ENCODE peak calls at places on chromosomes 6 and 20, in four cellular contexts. Q is GM23248, O is body of pancreas, K is neuronal stem cell. E is an unnamed sample.

GRCh38 chr6:15474196-15474595 is 188.6 kb downstream of the DTNBP1 start:
- DNase-seq in Q (peak; percentile 90), O (no peak), K (no peak), E (no peak)

GRCh38 chr6:57102976-57103375 is 13.0 kb downstream of the ZNF451 start:
- DNase-seq in Q (no peak), O (no peak), K (no peak), E (no peak)

GRCh38 chr20:48632825-48633619 is 194.8 kb downstream of the PREX1 start:
- DNase-seq in Q (no peak), O (no peak), K (no peak), E (no peak)

GRCh38 chr20:21124190-21124589 is 1.7 kb upstream of the KIZ start:
- DNase-seq in Q (no peak), O (no peak), K (no peak), E (no peak)

GRCh38 chr20:41696428-41696827 is 78.3 kb upstream of the CHD6 start:
- DNase-seq in Q (peak; percentile 36), O (no peak), K (no peak), E (no peak)

GRCh38 chr6:148745926-148746325 is 904 bp upstream of the UST start:
- DNase-seq in Q (peak; percentile 55), O (peak; percentile 47), K (no peak), E (no peak)

GRCh38 chr6:168198302-168199180 is 119.5 kb upstream of the FRMD1 start:
- DNase-seq in Q (no peak), O (no peak), K (no peak), E (no peak)

GRCh38 chr6:41462980-41463930 is 82.9 kb upstream of the FOXP4 start:
- DNase-seq in Q (peak; percentile 43), O (peak; percentile 79), K (no peak), E (peak; percentile 91)

GRCh38 chr6:22952076-22952475 is 382.7 kb downstream of the HDGFL1 start:
- DNase-seq in Q (no peak), O (no peak), K (no peak), E (no peak)

GRCh38 chr6:163405412-163406309 is 8.9 kb upstream of the QKI start:
- DNase-seq in Q (peak; percentile 67), O (peak; percentile 60), K (no peak), E (peak; percentile 84)

GRCh38 chr6:167091149-167092107 is 31.5 kb upstream of the CCR6 start:
- DNase-seq in Q (no peak), O (no peak), K (no peak), E (no peak)

GRCh38 chr20:61376541-61377231 is 124.6 kb downstream of the CDH4 start:
- DNase-seq in Q (no peak), O (no peak), K (no peak), E (no peak)

GRCh38 chr6:30612213-30612612 is 4.8 kb downstream of the PPP1R10 start:
- DNase-seq in Q (peak; percentile 66), O (no peak), K (no peak), E (no peak)

GRCh38 chr6:36247691-36248090 is 22.2 kb upstream of the PNPLA1 start:
- DNase-seq in Q (peak; percentile 80), O (no peak), K (no peak), E (no peak)

GRCh38 chr20:4242376-4242775 is 227.0 kb upstream of the RNF24 start:
- DNase-seq in Q (no peak), O (no peak), K (no peak), E (no peak)

GRCh38 chr20:51195419-51195901 is 172.6 kb upstream of the KCNG1 start:
- DNase-seq in Q (peak; percentile 80), O (no peak), K (no peak), E (no peak)

GRCh38 chr6:127515794-127516675 is 3.1 kb downstream of the MTCL3 start:
- DNase-seq in Q (peak; percentile 82), O (peak; percentile 40), K (peak; percentile 76), E (peak; percentile 70)

DNA sequence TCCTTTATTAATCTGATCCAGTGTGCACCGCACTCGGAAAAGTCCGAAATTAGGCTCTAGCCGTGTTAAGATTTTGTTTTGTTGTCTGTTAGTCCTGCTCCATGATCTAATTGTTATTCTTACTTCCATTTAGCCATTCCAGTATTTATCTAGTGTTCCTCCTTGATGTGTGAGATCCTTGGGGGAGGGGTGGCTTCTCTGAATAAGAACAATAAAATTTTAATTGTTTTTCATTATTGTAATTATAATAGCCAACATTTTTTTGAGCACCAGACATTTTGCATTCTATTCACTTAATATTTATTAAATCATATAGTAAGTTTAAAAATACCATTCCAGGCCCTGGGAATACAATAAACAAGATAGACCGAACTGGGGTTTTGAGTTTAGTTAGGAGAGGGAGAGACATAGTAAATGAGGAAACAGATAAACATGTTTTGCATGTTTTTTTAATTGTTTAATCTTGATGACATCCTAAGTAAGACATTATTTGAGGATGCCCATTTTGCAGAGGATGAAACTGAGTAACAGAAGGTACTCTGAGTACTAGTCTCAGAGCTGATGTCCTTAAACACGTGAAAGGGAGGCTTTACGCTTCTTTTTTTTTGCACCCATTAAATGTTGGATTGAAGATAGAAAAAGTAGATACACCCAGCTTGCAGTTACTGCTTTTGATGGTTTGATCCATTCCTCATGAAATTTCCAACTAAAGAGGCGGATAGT is 1.2 kb downstream of the CBFA2T2 start:
- DNase-seq in Q (peak; percentile 59), O (no peak), K (no peak), E (no peak)
- H3K27ac ChIP-seq in Q (peak overlapping the region; percentile 72), O (peak overlapping the region; percentile 96), K (no peak overlapping the region), E (peak overlapping the region; percentile 93)

GRCh38 chr6:11495565-11496145 is 41.9 kb upstream of the TMEM170B start:
- DNase-seq in Q (no peak), O (no peak), K (no peak), E (no peak)

GRCh38 chr6:11494786-11495564 is 42.6 kb upstream of the TMEM170B start:
- DNase-seq in Q (peak; percentile 5), O (no peak), K (no peak), E (no peak)

GRCh38 chr6:11497881-11498280 is 39.7 kb upstream of the TMEM170B start:
- DNase-seq in Q (peak; percentile 3), O (no peak), K (no peak), E (no peak)

GRCh38 chr6:11496152-11497060 is 41.1 kb upstream of the TMEM170B start:
- DNase-seq in Q (peak; percentile 86), O (peak; percentile 67), K (peak; percentile 65), E (peak; percentile 56)

GRCh38 chr6:11500008-11500407 is 37.5 kb upstream of the TMEM170B start:
- DNase-seq in Q (peak; percentile 68), O (no peak), K (no peak), E (no peak)
- H3K27ac ChIP-seq in Q (no peak overlapping the region), O (no peak overlapping the region), K (no peak overlapping the region), E (no peak overlapping the region)

GRCh38 chr6:85484941-85485340 is 35.1 kb downstream of the NT5E start:
- DNase-seq in Q (no peak), O (no peak), K (no peak), E (no peak)

GRCh38 chr6:85483861-85484260 is 34.0 kb downstream of the NT5E start:
- DNase-seq in Q (no peak), O (no peak), K (no peak), E (no peak)

GRCh38 chr6:85479221-85479620 is 29.3 kb downstream of the NT5E start:
- DNase-seq in Q (peak; percentile 52), O (no peak), K (no peak), E (no peak)

GRCh38 chr6:85483041-85483700 is 33.3 kb downstream of the NT5E start:
- DNase-seq in Q (peak; percentile 74), O (peak; percentile 76), K (peak; percentile 57), E (peak; percentile 76)

GRCh38 chr6:85482206-85483040 is 32.5 kb downstream of the NT5E start:
- DNase-seq in Q (peak; percentile 85), O (no peak), K (no peak), E (no peak)
- H3K27ac ChIP-seq in Q (peak overlapping the region; percentile 78), O (no peak overlapping the region), K (no peak overlapping the region), E (peak overlapping the region; percentile 39)

GRCh38 chr6:35054743-35055130 is 86.4 kb downstream of the TCP11 start:
- DNase-seq in Q (no peak), O (no peak), K (no peak), E (no peak)
- H3K27ac ChIP-seq in Q (no peak overlapping the region), O (no peak overlapping the region), K (no peak overlapping the region), E (no peak overlapping the region)

GRCh38 chr20:15831201-15831600 is 742.0 kb downstream of the KIF16B start:
- DNase-seq in Q (no peak), O (no peak), K (no peak), E (no peak)

GRCh38 chr20:15836634-15837033 is 736.6 kb downstream of the KIF16B start:
- DNase-seq in Q (no peak), O (no peak), K (no peak), E (no peak)

GRCh38 chr20:15835811-15836210 is 737.4 kb downstream of the KIF16B start:
- DNase-seq in Q (no peak), O (no peak), K (no peak), E (no peak)

GRCh38 chr20:15834857-15835256 is 738.4 kb downstream of the KIF16B start:
- DNase-seq in Q (no peak), O (no peak), K (no peak), E (no peak)

DNA sequence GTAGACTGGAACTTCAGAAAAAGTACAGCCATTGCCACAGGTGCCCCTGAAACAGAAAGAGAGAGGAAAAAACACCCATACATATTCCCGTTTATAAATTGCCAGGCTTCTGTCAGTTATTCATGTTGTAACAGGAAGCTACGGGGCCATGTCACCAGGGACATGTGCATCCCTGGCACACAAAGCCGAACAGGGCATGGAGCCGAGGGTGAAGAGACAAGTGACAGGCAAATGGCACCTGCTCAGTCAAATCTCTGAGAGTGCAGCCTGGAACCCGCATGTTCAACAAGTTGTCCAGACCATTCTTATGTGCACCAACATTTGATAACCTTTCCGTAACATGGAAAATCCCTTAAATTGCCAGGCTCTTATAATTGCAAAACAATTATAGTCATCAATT is 740.7 kb downstream of the KIF16B start:
- DNase-seq in Q (no peak), O (no peak), K (no peak), E (no peak)
- H3K27ac ChIP-seq in Q (no peak overlapping the region), O (no peak overlapping the region), K (no peak overlapping the region), E (no peak overlapping the region)

E was measured in right cardiac atrium.